ENCODE peak calls at places on chromosome 21, in eight cellular contexts. A, D, S, P, O, B, F and N are unnamed samples.

GRCh38 chr21:34781508-34781907 is 112.7 kb downstream of the CLIC6 start:
- DNase-seq in F (no peak), D (no peak), S (no peak), B (no peak), P (no peak), O (no peak), A (no peak), N (no peak)

GRCh38 chr21:42061195-42061865 is 9.8 kb upstream of the UMODL1 start:
- DNase-seq in F (no peak), P (no peak), A (no peak), O (peak; percentile 84), B (no peak), D (no peak), S (no peak), N (peak; percentile 56)

GRCh38 chr21:31529406-31529805 is 130.1 kb upstream of the SOD1 start:
- DNase-seq in P (no peak), A (no peak), D (no peak), S (no peak), B (no peak), O (no peak), F (no peak), N (no peak)

GRCh38 chr21:17610862-17611261 is 1.8 kb downstream of the BTG3 start:
- DNase-seq in A (no peak), F (no peak), B (peak; percentile 44), O (no peak), D (no peak), S (no peak), P (no peak), N (peak; percentile 75)

GRCh38 chr21:24115141-24115540 is 1492.1 kb downstream of the MRPL39 start:
- DNase-seq in F (no peak), O (no peak), B (no peak), S (no peak), A (no peak), D (no peak), P (no peak), N (no peak)

GRCh38 chr21:31634993-31635392 is 24.5 kb upstream of the SOD1 start:
- DNase-seq in A (no peak), F (no peak), B (no peak), S (no peak), P (no peak), D (no peak), O (no peak), N (no peak)

GRCh38 chr21:25639167-25639921 is at the start of gene JAM2:
- DNase-seq in B (peak; percentile 14), D (peak; percentile 57), O (peak; percentile 84), F (peak; percentile 95), P (no peak), S (no peak), A (no peak), N (peak; percentile 77)

GRCh38 chr21:38455403-38455802 is 42.9 kb downstream of the ERG start:
- DNase-seq in S (no peak), A (peak; percentile 63), F (no peak), O (no peak), D (no peak), P (peak; percentile 29), B (no peak), N (no peak)

GRCh38 chr21:34989337-34990151 is 59.6 kb downstream of the RUNX1 start:
- DNase-seq in B (no peak), P (no peak), F (no peak), A (peak; percentile 20), S (no peak), D (no peak), O (peak; percentile 39), N (peak; percentile 65)

GRCh38 chr21:33492571-33492970 is 1.1 kb upstream of the DNAJC28 start:
- DNase-seq in A (peak; percentile 84), S (no peak), B (peak; percentile 82), D (no peak), O (no peak), F (no peak), P (peak; percentile 19), N (no peak)

GRCh38 chr21:31316488-31317169 is 27.4 kb downstream of the TIAM1 start:
- DNase-seq in S (no peak), A (peak; percentile 36), F (no peak), P (peak; percentile 52), D (no peak), B (no peak), O (no peak), N (no peak)

GRCh38 chr21:30234643-30235042 is 18.7 kb upstream of the CLDN8 start:
- DNase-seq in S (no peak), O (no peak), A (peak; percentile 78), F (no peak), B (peak; percentile 22), D (no peak), P (peak; percentile 26), N (no peak)

GRCh38 chr21:41167348-41168342 is at the start of gene BACE2:
- DNase-seq in D (peak; percentile 76), B (peak; percentile 42), F (peak; percentile 81), S (peak; percentile 31), O (peak; percentile 80), A (peak; percentile 72), P (peak; percentile 33), N (peak; percentile 97)

GRCh38 chr21:26490771-26491170 is 82.3 kb downstream of the CYYR1 start:
- DNase-seq in O (no peak), D (peak; percentile 21), A (peak; percentile 10), S (no peak), B (no peak), F (no peak), P (no peak), N (no peak)

GRCh38 chr21:29025328-29025713 is 853 bp downstream of the USP16 start:
- DNase-seq in D (peak; percentile 5), B (peak; percentile 72), A (peak; percentile 45), P (peak; percentile 11), F (no peak), O (no peak), S (no peak), N (peak; percentile 30)

DNA sequence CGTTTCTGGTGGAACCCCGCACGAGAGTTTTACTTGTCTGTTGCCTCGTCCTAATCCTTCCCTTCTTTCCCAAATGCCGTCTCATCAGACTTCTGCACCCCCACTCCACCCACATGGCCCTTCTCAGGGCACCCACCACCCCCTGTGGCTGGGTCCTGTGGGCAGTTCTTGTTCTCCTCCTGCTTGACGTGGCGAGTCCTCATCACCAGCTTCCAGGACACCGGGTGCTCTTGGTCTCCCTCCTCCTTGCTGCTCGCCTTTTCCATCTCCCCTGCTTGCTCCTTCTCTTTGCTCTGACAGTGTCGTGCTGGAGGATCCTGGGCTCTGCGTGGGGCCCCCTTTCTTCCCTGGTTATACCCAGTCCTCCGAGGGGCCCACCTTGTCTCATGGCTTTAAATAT is 51.8 kb downstream of the B3GALT5 start:
- DNase-seq in D (no peak), P (no peak), S (no peak), F (no peak), O (no peak), A (no peak), B (no peak), N (no peak)
- TF ChIP-seq CTCF in D (no peak), P (no peak), S (no peak), F (no peak), O (no peak), A (no peak), B (no peak), N (no peak)

DNA sequence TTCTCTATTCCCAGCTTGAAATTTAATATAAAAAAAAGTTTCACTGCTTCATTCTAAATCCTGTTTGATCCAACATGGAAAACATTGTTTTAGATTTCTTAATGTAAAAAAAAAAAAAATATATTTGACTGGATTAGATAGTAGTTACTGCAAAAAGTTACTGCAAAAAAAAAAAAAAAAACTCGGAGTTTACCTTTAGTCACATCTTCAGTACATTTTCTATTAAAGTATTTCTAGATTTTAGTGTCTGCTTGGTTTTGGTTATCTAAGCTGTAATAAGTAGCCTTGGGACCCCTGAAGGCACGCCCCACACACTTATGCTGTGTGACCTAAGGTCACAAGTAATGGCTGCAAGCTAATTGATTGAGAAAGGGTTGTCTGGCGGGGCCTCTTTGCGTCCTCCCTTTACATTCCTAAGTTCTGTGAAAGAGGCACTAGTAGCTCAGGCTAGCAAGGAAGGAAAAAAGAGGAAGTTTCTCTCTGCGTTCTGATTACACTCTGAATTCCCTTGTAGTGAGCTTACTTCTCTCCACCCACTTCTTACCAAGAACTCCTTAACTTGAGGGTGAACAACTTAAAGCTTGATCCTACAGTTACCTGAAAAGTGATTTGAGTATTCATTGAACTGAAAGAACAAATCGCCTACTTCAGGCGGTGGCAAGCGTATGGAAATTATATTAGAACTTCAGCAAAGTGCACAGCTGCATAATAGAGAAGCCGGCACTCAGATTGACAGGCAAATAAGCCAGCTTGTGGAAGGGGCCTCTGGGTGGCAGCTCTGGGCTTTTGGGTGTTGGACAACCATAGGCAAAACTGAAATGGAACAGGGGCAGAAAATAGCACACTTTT is 464.2 kb downstream of the USP25 start:
- DNase-seq in D (peak; percentile 71), F (peak; percentile 16), P (peak; percentile 80), O (no peak), B (peak; percentile 80), A (peak; percentile 88), S (peak; percentile 4), N (no peak)
- TF ChIP-seq CTCF in D (peak; percentile 37), F (no peak), P (peak; percentile 60), O (no peak), B (no peak), A (peak; percentile 36), S (peak; percentile 30), N (peak; percentile 41)

GRCh38 chr21:36918291-36918690 is 48.2 kb downstream of the HLCS start:
- DNase-seq in B (no peak), O (no peak), D (no peak), S (no peak), P (no peak), A (no peak), F (no peak), N (no peak)
- TF ChIP-seq CTCF in B (no peak), O (no peak), D (no peak), S (no peak), P (no peak), A (no peak), F (no peak), N (no peak)

GRCh38 chr21:45543371-45543709 is 1.1 kb upstream of the SLC19A1 start:
- DNase-seq in F (no peak), A (no peak), D (no peak), B (no peak), S (no peak), O (peak; percentile 43), P (no peak), N (peak; percentile 84)

GRCh38 chr21:45543710-45544448 is 1.6 kb upstream of the SLC19A1 start:
- DNase-seq in S (no peak), F (peak; percentile 24), P (no peak), D (no peak), B (no peak), A (no peak), O (peak; percentile 44), N (peak; percentile 82)

GRCh38 chr21:45541221-45542039 is 810 bp downstream of the SLC19A1 start:
- DNase-seq in S (peak; percentile 80), O (peak; percentile 97), B (peak; percentile 36), F (peak; percentile 76), A (peak; percentile 57), D (peak; percentile 39), P (no peak), N (peak; percentile 100)

GRCh38 chr21:45542667-45543370 is 579 bp upstream of the SLC19A1 start:
- DNase-seq in F (no peak), A (no peak), S (no peak), P (no peak), O (no peak), D (no peak), B (no peak), N (peak; percentile 83)

DNA sequence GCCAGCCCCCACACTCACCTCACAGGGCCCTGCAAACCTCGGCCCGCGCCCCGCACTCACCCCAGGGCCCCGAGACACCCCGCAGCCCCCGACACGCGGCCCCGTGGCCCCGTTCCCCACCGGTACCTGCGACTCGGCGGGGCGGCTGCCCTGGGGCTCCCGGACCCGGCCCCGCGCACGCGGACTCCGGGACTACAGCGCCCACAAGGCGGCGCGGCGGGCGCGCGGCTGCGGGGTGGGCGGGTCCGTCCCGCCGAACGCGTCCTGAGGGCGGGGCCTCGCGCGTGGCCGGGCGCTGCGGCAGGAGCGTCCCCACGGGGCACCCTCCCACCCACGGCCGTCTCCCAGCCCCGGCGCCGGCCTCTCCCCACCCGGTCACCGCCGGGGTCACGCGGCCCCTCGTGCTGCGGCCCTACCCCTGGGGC is at the start of gene SLC19A1:
- DNase-seq in B (peak; percentile 45), F (peak; percentile 67), D (peak; percentile 79), O (peak; percentile 99), A (peak; percentile 43), P (no peak), S (peak; percentile 77), N (peak; percentile 100)
- TF ChIP-seq CTCF in B (peak; percentile 29), F (peak; percentile 38), D (peak; percentile 19), O (peak; percentile 48), A (no peak), P (peak; percentile 23), S (peak; percentile 21), N (no peak)